ENCODE peak calls at places on chromosomes 3 and 15, in five cellular contexts. H, F, O, K and G are unnamed samples.

GRCh38 chr15:35697549-35698299 is 151.8 kb upstream of the DPH6 start:
- DNase-seq in H (no peak), F (no peak), O (no peak), K (no peak), G (no peak)

GRCh38 chr15:31301687-31301990 is 25.0 kb upstream of the KLF13 start:
- DNase-seq in H (no peak), F (no peak), O (no peak), K (no peak), G (no peak)

GRCh38 chr3:73479325-73479724 is 145.4 kb downstream of the PDZRN3 start:
- DNase-seq in H (no peak), F (no peak), O (no peak), K (no peak), G (no peak)

GRCh38 chr3:81437683-81438082 is 323.8 kb downstream of the GBE1 start:
- DNase-seq in H (no peak), F (no peak), O (no peak), K (no peak), G (no peak)

GRCh38 chr15:65421360-65422215 is 1.2 kb downstream of the IGDCC4 start:
- DNase-seq in H (peak), F (no peak), O (no peak), K (peak), G (no peak)

GRCh38 chr3:195068045-195068444 is 202.9 kb downstream of the XXYLT1 start:
- DNase-seq in H (no peak), F (no peak), O (no peak), K (no peak), G (no peak)

GRCh38 chr15:25173241-25174028 is 218.6 kb downstream of the SNRPN start:
- DNase-seq in H (no peak), F (no peak), O (no peak), K (no peak), G (no peak)

GRCh38 chr3:60351481-60351880 is 899.8 kb downstream of the FHIT start:
- DNase-seq in H (no peak), F (no peak), O (no peak), K (no peak), G (no peak)

GRCh38 chr3:185702564-185703225 is 116.6 kb downstream of the SENP2 start:
- DNase-seq in H (no peak), F (no peak), O (no peak), K (peak), G (no peak)

GRCh38 chr15:67690936-67691335 is 134.4 kb upstream of the SKOR1 start:
- DNase-seq in H (no peak), F (no peak), O (peak), K (no peak), G (no peak)

GRCh38 chr15:72365844-72366243 is 10.0 kb downstream of the HEXA start:
- DNase-seq in H (no peak), F (no peak), O (no peak), K (no peak), G (no peak)

GRCh38 chr15:38768970-38769369 is 204.4 kb upstream of the RASGRP1 start:
- DNase-seq in H (no peak), F (no peak), O (no peak), K (peak), G (peak)

GRCh38 chr3:9970020-9970652 is 16.5 kb downstream of the EMC3 start:
- DNase-seq in H (no peak), F (no peak), O (no peak), K (no peak), G (no peak)

GRCh38 chr15:28989239-28989830 is 103.6 kb downstream of the APBA2 start:
- DNase-seq in H (peak), F (no peak), O (no peak), K (peak), G (peak)

GRCh38 chr15:37758412-37758811 is 176.0 kb upstream of the TMCO5A start:
- DNase-seq in H (no peak), F (no peak), O (peak), K (no peak), G (no peak)

DNA sequence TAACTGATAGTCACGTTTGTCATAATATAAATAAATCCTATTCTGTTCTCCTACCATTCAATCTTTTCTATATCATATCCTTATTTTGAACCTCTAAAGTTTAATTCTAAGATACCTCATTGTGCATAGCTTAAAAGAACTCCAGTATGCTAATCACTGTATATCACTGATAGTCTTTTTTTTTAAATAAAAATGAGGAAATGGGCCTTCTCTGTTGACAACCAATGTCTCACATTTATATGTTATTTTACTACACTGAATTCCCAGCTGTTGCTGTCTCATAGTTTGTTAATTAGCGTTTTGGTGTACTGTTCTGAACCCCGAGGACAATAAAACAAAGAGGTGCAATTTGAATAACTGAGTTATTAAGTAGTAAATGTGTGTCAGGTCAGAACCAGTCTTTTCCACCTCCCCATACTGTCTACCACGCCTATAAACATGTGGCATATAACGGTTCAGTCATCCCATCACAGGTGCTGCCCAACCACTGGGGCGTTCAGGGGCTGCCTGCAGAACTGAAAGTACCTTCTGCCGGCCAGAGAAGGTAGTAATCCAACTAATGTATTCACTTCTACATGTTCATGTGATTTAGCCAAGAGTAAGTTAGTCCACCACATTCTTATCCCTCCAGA is 14.9 kb downstream of the CBLB start:
- DNase-seq in H (no peak), F (no peak), O (no peak), K (no peak), G (no peak)
- TF ChIP-seq JUND in H (no peak), F (no peak), O (no peak), K (no peak), G (no peak)

GRCh38 chr3:196684548-196685407 is 27.3 kb downstream of the CEP19 start:
- DNase-seq in H (peak), F (peak), O (peak), K (peak), G (no peak)
- TF ChIP-seq JUND in H (no peak), F (no peak), O (no peak), K (no peak), G (no peak)

GRCh38 chr15:49752517-49752916 is 131.7 kb downstream of the DTWD1 start:
- DNase-seq in H (no peak), F (no peak), O (no peak), K (no peak), G (no peak)
- TF ChIP-seq JUND in H (no peak), F (no peak), O (no peak), K (no peak), G (no peak)

DNA sequence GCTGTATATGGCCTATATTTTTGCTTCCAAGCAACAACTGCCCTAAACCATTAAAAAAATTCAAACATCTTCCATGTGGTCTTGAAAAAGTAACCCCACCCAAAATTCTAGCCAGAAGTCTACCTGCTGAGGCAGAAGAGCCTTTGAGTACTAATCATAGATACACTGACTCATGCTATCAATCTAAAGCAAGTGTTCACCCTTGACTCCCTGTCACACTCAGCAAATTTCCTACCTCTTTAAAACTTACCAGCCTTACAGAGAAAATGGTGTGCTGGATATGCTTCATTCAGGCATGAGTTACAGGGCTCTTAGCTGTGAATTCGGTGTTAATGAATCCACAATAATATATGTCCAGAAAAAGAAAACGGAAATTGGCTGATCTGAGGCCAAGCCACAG is 373.8 kb downstream of the MAGI1 start:
- DNase-seq in H (no peak), F (no peak), O (no peak), K (peak), G (no peak)
- TF ChIP-seq JUND in H (no peak), F (no peak), O (no peak), K (peak), G (no peak)